ENCODE peak calls at places on chromosomes 5 and 9, in ten cellular contexts. N is Peyer's patch, U is kidney epithelial cell, Q is AG10803, Y is dorsolateral prefrontal cortex, T is uterus, K is A673, D is psoas muscle, I is GM23248, R is GM23338. A is an unnamed sample.
A peak's percentile ranks its signal among the peaks of the same experiment; 100 is the strongest.

GRCh38 chr5:138110266-138110963 is 26.6 kb downstream of the WNT8A start:
- DNase-seq in N (no peak), U (no peak), Q (no peak), Y (no peak), T (no peak), K (peak; percentile 40), D (no peak), I (no peak), R (peak; percentile 44), A (no peak)

GRCh38 chr5:174571662-174572397 is 152.6 kb upstream of the MSX2 start:
- DNase-seq in N (no peak), U (peak; percentile 37), Q (peak; percentile 76), Y (peak; percentile 64), T (peak; percentile 69), K (peak; percentile 86), D (no peak), I (peak; percentile 76), R (peak; percentile 52), A (peak; percentile 90)

GRCh38 chr5:171427318-171428167 is 8.1 kb downstream of the FGF18 start:
- DNase-seq in N (no peak), U (no peak), Q (no peak), Y (peak; percentile 7), T (no peak), K (no peak), D (no peak), I (no peak), R (no peak), A (no peak)

GRCh38 chr9:108640211-108640610 is 215.6 kb downstream of the ACTL7B start:
- DNase-seq in N (no peak), U (no peak), Q (peak; percentile 80), Y (no peak), T (no peak), K (no peak), D (no peak), I (peak; percentile 71), R (no peak), A (no peak)

GRCh38 chr5:1430121-1430795 is 15.0 kb downstream of the SLC6A3 start:
- DNase-seq in N (no peak), U (no peak), Q (no peak), Y (no peak), T (no peak), K (no peak), D (peak; percentile 31), I (no peak), R (no peak), A (no peak)

GRCh38 chr5:91212336-91213092 is 170.6 kb downstream of the ARRDC3 start:
- DNase-seq in N (no peak), U (peak; percentile 44), Q (peak; percentile 98), Y (no peak), T (peak; percentile 73), K (peak; percentile 85), D (no peak), I (peak; percentile 95), R (no peak), A (peak; percentile 4)

GRCh38 chr9:8172000-8172399 is 372.4 kb upstream of the DMAC1 start:
- DNase-seq in N (no peak), U (no peak), Q (no peak), Y (no peak), T (no peak), K (no peak), D (no peak), I (no peak), R (no peak), A (no peak)

GRCh38 chr5:37005946-37006540 is 129.5 kb downstream of the NIPBL start:
- DNase-seq in N (no peak), U (no peak), Q (peak; percentile 39), Y (no peak), T (no peak), K (peak; percentile 49), D (no peak), I (peak; percentile 58), R (peak; percentile 29), A (peak; percentile 21)

GRCh38 chr9:127734247-127734746 is 797 bp downstream of the TOR2A start:
- DNase-seq in N (no peak), U (no peak), Q (no peak), Y (peak; percentile 90), T (no peak), K (no peak), D (peak; percentile 69), I (no peak), R (no peak), A (no peak)

GRCh38 chr9:111965566-111966019 is 69.0 kb downstream of the UGCG start:
- DNase-seq in N (no peak), U (peak; percentile 99), Q (peak; percentile 95), Y (no peak), T (no peak), K (no peak), D (no peak), I (peak; percentile 97), R (no peak), A (peak; percentile 96)

GRCh38 chr9:34629492-34629809 is 585 bp upstream of the ARID3C start:
- DNase-seq in N (no peak), U (no peak), Q (no peak), Y (no peak), T (no peak), K (no peak), D (no peak), I (no peak), R (no peak), A (no peak)
- H3K4me3 ChIP-seq in N (peak overlapping the region; percentile 31), U (no peak overlapping the region), Q (no peak overlapping the region), Y (no peak overlapping the region), T (no peak overlapping the region), K (peak overlapping the region; percentile 27), D (peak overlapping the region; percentile 64), I (peak overlapping the region; percentile 52), R (peak overlapping the region; percentile 54), A (peak overlapping the region; percentile 49)

DNA sequence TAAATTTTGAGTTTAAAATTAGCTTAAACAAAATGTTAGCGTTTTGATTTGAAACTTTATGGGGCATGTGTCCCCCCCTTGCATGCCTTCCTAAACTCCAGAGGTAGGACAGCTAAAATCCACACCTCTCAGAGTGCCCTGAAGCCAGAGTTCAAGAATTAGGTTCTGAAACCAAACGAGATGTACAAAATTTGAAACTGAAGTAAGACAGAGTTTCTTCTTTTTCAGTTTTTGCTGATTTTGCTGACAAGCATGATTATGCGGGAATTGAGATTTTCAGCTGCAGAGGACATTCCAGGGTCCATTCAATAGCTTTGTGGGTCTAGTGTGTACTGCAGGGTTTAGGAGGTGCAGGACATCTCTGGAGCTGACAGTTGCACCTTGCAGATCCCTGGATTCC is 17.1 kb upstream of the LOX start:
- DNase-seq in N (no peak), U (no peak), Q (no peak), Y (no peak), T (no peak), K (no peak), D (no peak), I (no peak), R (no peak), A (no peak)
- H3K4me3 ChIP-seq in N (no peak overlapping the region), U (no peak overlapping the region), Q (no peak overlapping the region), Y (no peak overlapping the region), T (no peak overlapping the region), K (no peak overlapping the region), D (no peak overlapping the region), I (peak overlapping the region; percentile 5), R (no peak overlapping the region), A (no peak overlapping the region)

DNA sequence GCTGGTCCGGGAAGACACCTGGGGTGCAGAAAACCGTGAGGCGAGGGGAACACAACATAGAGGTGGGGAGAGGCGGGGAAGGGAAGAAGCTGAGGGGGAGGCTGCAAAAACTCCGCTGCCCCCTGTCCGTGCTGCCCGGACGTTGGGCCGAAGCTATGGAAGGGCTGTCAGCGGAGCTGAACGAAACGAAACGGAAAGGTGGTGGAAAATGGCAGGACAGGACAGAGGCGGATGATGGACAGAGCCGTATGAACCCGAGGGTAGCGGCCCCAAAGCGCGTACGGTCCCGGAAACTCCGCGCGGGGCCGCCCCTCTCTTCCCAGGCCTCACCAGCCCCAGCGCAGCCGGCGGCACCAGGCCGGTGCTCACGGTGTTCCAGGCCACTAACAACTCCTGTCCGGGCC is 272 bp downstream of the ANAPC2 start:
- DNase-seq in N (no peak), U (no peak), Q (no peak), Y (no peak), T (no peak), K (no peak), D (no peak), I (no peak), R (no peak), A (no peak)
- H3K4me3 ChIP-seq in N (peak overlapping the region; percentile 68), U (peak overlapping the region; percentile 88), Q (peak overlapping the region; percentile 96), Y (peak overlapping the region; percentile 99), T (peak overlapping the region; percentile 92), K (peak overlapping the region; percentile 98), D (peak overlapping the region; percentile 93), I (peak overlapping the region; percentile 83), R (peak overlapping the region; percentile 94), A (peak overlapping the region; percentile 89)

DNA sequence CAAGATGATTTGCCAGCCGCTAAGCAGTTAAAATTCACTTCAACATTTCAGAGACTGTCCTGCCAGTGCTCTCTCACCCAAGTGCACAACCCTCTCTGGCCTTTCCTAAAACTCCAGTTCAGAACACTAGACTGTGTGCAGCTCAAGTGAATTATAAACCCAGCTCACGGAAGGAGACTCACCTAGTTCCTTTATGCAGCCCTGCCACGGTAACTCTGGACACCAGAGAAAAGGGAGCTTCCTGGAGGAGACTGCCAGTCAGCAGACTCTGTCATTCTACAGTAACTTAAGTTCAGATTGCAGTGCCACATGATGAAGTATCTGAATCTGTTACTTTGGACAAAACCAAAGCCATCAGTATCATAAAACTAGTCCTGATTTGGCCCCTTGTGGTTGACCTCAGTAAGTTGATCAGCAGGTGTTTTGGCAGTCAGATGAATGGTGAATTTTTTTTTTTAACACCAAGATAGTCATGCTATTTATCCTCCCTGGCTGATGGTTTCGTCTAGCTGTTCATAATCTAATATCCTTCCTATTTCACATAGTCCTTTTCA is 2.7 kb downstream of the MTRR start:
- DNase-seq in N (no peak), U (no peak), Q (no peak), Y (no peak), T (no peak), K (no peak), D (no peak), I (no peak), R (no peak), A (peak; percentile 41)
- H3K4me3 ChIP-seq in N (no peak overlapping the region), U (no peak overlapping the region), Q (no peak overlapping the region), Y (no peak overlapping the region), T (no peak overlapping the region), K (no peak overlapping the region), D (no peak overlapping the region), I (no peak overlapping the region), R (no peak overlapping the region), A (no peak overlapping the region)

A was measured in small intestine.